ENCODE peak calls at places on chromosomes 11 and 22, in six cellular contexts. L, K, D, M, C and O are unnamed samples.

GRCh38 chr11:79971255-79971654 is 530.4 kb upstream of the TENM4 start:
- DNase-seq in C (peak; percentile 61), M (no peak), L (no peak), D (no peak), K (no peak), O (no peak)

GRCh38 chr11:66277475-66278391 is at the start of gene CNIH2:
- DNase-seq in C (peak; percentile 57), M (no peak), K (peak; percentile 78), L (no peak), D (no peak), O (no peak)

GRCh38 chr11:121366970-121367369 is 74.4 kb downstream of the SC5D start:
- DNase-seq in L (no peak), M (no peak), C (no peak), D (no peak), K (no peak), O (no peak)

GRCh38 chr22:37663521-37664140 is 5.1 kb downstream of the PDXP start:
- DNase-seq in L (no peak), C (no peak), K (no peak), D (peak; percentile 80), M (no peak), O (peak; percentile 82)

GRCh38 chr11:1762537-1763302 is 1.0 kb downstream of the CTSD start:
- DNase-seq in L (no peak), C (no peak), D (no peak), K (no peak), M (no peak), O (no peak)

GRCh38 chr11:121500717-121501116 is 48.0 kb upstream of the SORL1-AS1 start:
- DNase-seq in M (no peak), C (no peak), K (no peak), D (no peak), L (no peak), O (no peak)

GRCh38 chr11:30239025-30239424 is 8.2 kb downstream of the FSHB start:
- DNase-seq in M (no peak), L (no peak), D (no peak), K (no peak), C (no peak), O (no peak)

GRCh38 chr11:126115820-126116319 is 53.2 kb upstream of the CDON start:
- DNase-seq in K (no peak), M (no peak), D (peak; percentile 95), C (peak; percentile 75), L (no peak), O (peak; percentile 9)

GRCh38 chr11:67355023-67355793 is 1.9 kb upstream of the POLD4 start:
- DNase-seq in K (no peak), M (no peak), L (no peak), C (no peak), D (no peak), O (no peak)

GRCh38 chr11:10181811-10182210 is 112.2 kb downstream of the SBF2 start:
- DNase-seq in L (no peak), K (no peak), M (no peak), C (peak; percentile 48), D (peak; percentile 36), O (peak; percentile 35)

GRCh38 chr11:128394436-128395089 is 192.8 kb downstream of the ETS1 start:
- DNase-seq in M (no peak), K (no peak), D (peak; percentile 38), C (peak; percentile 30), L (no peak), O (no peak)

GRCh38 chr22:49433717-49434611 is 393.7 kb downstream of the BRD1 start:
- DNase-seq in D (no peak), M (no peak), C (peak; percentile 45), L (peak; percentile 71), K (peak; percentile 74), O (no peak)

GRCh38 chr11:122672892-122673291 is 17.4 kb downstream of the UBASH3B start:
- DNase-seq in C (no peak), L (no peak), M (no peak), D (no peak), K (no peak), O (peak; percentile 50)

GRCh38 chr22:38868886-38869381 is 3.1 kb downstream of the CBX6 start:
- DNase-seq in D (peak; percentile 51), L (peak; percentile 86), M (peak; percentile 79), K (peak; percentile 94), C (peak; percentile 81), O (peak; percentile 56)

GRCh38 chr11:65308281-65308891 is 6.3 kb upstream of the CDC42EP2 start:
- DNase-seq in M (no peak), K (no peak), L (no peak), D (no peak), C (no peak), O (peak; percentile 16)

GRCh38 chr22:31526275-31526674 is 29.9 kb downstream of the SFI1 start:
- DNase-seq in K (no peak), D (no peak), C (no peak), L (no peak), M (no peak), O (no peak)

GRCh38 chr22:36736701-36737320 is 33.3 kb upstream of the CACNG2 start:
- DNase-seq in K (no peak), M (no peak), C (no peak), D (no peak), L (peak; percentile 8), O (no peak)

GRCh38 chr11:100687630-100688395 is 725 bp downstream of the ARHGAP42 start:
- DNase-seq in M (peak; percentile 70), D (peak; percentile 85), C (peak; percentile 94), L (peak; percentile 79), K (peak; percentile 78), O (peak; percentile 69)

GRCh38 chr22:36734171-36735058 is 30.9 kb upstream of the CACNG2 start:
- DNase-seq in L (peak; percentile 29), K (no peak), D (peak; percentile 51), C (peak; percentile 14), M (no peak), O (no peak)

GRCh38 chr22:39152511-39153219 is at the start of gene CBX7:
- DNase-seq in K (peak; percentile 94), D (peak; percentile 76), C (peak; percentile 83), L (peak; percentile 86), M (peak; percentile 89), O (peak; percentile 80)

GRCh38 chr22:17846326-17846992 is 72.2 kb upstream of the BID start:
- DNase-seq in M (no peak), C (no peak), D (no peak), K (no peak), L (no peak), O (peak; percentile 58)

GRCh38 chr11:28338371-28338770 is 230.2 kb downstream of the METTL15 start:
- DNase-seq in K (no peak), L (no peak), C (no peak), D (peak; percentile 53), M (no peak), O (peak; percentile 46)

GRCh38 chr11:1564535-1565172 is 7.4 kb downstream of the DUSP8 start:
- DNase-seq in K (peak; percentile 90), D (peak; percentile 94), L (peak; percentile 90), C (peak; percentile 88), M (peak; percentile 56), O (no peak)

GRCh38 chr11:67372993-67373915 is at the start of gene CLCF1:
- DNase-seq in L (no peak), D (peak; percentile 81), M (peak; percentile 65), C (peak; percentile 77), K (peak; percentile 75), O (peak; percentile 43)

GRCh38 chr11:128686745-128687177 is 7.1 kb upstream of the FLI1 start:
- DNase-seq in L (peak; percentile 59), M (no peak), C (peak; percentile 62), K (peak; percentile 71), D (peak; percentile 50), O (peak; percentile 5)

GRCh38 chr11:77140231-77140959 is 12.3 kb downstream of the MYO7A start:
- DNase-seq in L (peak; percentile 74), M (no peak), C (peak; percentile 81), K (peak; percentile 54), D (peak; percentile 47), O (no peak)

GRCh38 chr11:39741066-39741465 is 1718.4 kb downstream of the LRRC4C start:
- DNase-seq in K (no peak), M (no peak), L (no peak), D (no peak), C (no peak), O (peak; percentile 16)

GRCh38 chr11:71135112-71135511 is 117.3 kb downstream of the SHANK2 start:
- DNase-seq in K (no peak), D (no peak), C (no peak), L (no peak), M (no peak), O (no peak)

GRCh38 chr11:26947904-26948639 is 45.8 kb upstream of the FIBIN start:
- DNase-seq in C (no peak), K (no peak), M (no peak), L (no peak), D (peak; percentile 23), O (peak; percentile 29)

GRCh38 chr11:121890377-121890776 is 225.6 kb downstream of the BLID start:
- DNase-seq in D (peak; percentile 80), C (no peak), M (no peak), L (no peak), K (no peak), O (no peak)

GRCh38 chr22:45831394-45831793 is 145.6 kb downstream of the WNT7B start:
- DNase-seq in M (no peak), L (no peak), C (no peak), D (peak; percentile 38), K (no peak), O (no peak)

DNA sequence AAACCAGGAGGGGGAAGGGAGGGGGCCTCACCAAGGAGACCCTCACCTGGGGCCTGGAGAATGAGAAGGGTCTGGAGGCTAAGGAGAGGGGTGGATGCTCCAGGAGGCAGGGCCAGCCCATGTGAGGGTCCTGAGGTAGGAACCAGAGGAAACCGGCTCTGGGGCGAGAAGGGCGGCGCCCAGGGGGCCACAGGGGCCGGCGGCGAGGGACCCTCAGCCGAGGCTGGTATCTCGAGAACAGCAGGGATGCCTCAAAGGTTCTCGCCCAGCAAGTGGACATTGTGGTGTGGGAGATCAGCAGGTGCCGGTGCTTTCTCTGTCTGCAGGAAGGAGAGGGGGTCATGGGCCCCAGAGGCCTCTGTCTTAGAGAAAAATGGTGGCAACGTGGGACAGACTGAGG is 47.9 kb downstream of the CDKN1C start:
- DNase-seq in L (no peak), M (no peak), C (no peak), D (no peak), K (no peak), O (no peak)
- H3K18ac ChIP-seq in L (no peak overlapping the region), M (peak overlapping the region; percentile 94), C (no peak overlapping the region), D (no peak overlapping the region), K (peak overlapping the region; percentile 62), O (peak overlapping the region; percentile 12)

DNA sequence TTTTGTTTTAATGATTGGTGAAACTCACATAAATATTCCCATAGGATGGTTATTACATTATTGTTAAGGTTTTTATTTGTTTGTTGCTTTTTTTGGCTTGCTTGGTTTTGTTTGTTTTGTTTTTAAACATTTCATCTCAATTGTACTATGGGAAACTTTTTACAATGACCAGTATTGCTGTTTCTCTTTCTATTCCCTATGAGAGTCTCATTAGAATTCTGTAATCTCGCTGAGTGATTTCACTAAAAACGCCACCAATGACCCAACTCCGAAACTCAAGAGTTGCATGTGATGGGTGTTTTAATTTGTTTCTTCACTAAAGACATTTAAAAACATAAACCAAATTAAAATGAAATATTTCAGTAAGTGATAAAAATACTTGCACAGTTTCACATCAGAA is 53.9 kb upstream of the HTATIP2 start:
- DNase-seq in K (no peak), M (no peak), D (no peak), L (no peak), C (no peak), O (no peak)
- H3K9ac ChIP-seq in K (no peak overlapping the region), M (no peak overlapping the region), D (no peak overlapping the region), L (no peak overlapping the region), C (no peak overlapping the region), O (no peak overlapping the region)

GRCh38 chr11:19199766-19200165 is 2.0 kb downstream of the CSRP3 start:
- DNase-seq in K (no peak), C (no peak), M (no peak), D (no peak), L (no peak), O (no peak)
- H3K18ac ChIP-seq in K (no peak overlapping the region), C (no peak overlapping the region), M (no peak overlapping the region), D (no peak overlapping the region), L (no peak overlapping the region), O (no peak overlapping the region)

GRCh38 chr11:118792642-118793124 is 1.7 kb upstream of the DDX6 start:
- DNase-seq in D (peak; percentile 94), M (peak; percentile 77), K (peak; percentile 63), L (peak; percentile 93), C (peak; percentile 99), O (peak; percentile 92)
- H3K9ac ChIP-seq in D (peak overlapping the region; percentile 16), M (no peak overlapping the region), K (peak overlapping the region; percentile 50), L (peak overlapping the region; percentile 100), C (peak overlapping the region; percentile 94), O (no peak overlapping the region)